ENCODE peak calls at places on chromosomes 1 and 21, in ten cellular contexts. One of them, this sample, is unnamed.

GRCh38 chr1:187894349-187894748 is 1065.6 kb downstream of the PLA2G4A start:
- DNase-seq in GM23338: no peak
- DNase-seq in progenitor cell of endocrine pancreas: no peak
- DNase-seq in endothelial cell: no peak
- DNase-seq in activated naive CD4-positive, alpha-beta T cell treated with anti-CD3 and anti-CD28 coated beads, Interleukin-2, amount 50 U/mL, for 16 hours: no peak
- DNase-seq in caudate nucleus: no peak
- DNase-seq in Right ventricle myocardium inferior: no peak
- DNase-seq in stomach: no peak
- DNase-seq in left lung: no peak
- DNase-seq in stimulated activated CD8-positive, alpha-beta memory T cell treated with anti-CD3 and anti-CD28 coated beads, Interleukin-2, amount 100 ng/mL, for 1 hour: no peak
- DNase-seq in this sample: no peak

GRCh38 chr1:47663286-47663685 is 225.4 kb downstream of the FOXD2 start:
- DNase-seq in caudate nucleus: no peak
- DNase-seq in progenitor cell of endocrine pancreas: no peak
- DNase-seq in stomach: no peak
- DNase-seq in endothelial cell: no peak
- DNase-seq in stimulated activated CD8-positive, alpha-beta memory T cell treated with anti-CD3 and anti-CD28 coated beads, Interleukin-2, amount 100 ng/mL, for 1 hour: no peak
- DNase-seq in Right ventricle myocardium inferior: no peak
- DNase-seq in activated naive CD4-positive, alpha-beta T cell treated with anti-CD3 and anti-CD28 coated beads, Interleukin-2, amount 50 U/mL, for 16 hours: no peak
- DNase-seq in GM23338: no peak
- DNase-seq in left lung: no peak
- DNase-seq in this sample: no peak

GRCh38 chr1:162876751-162877150 is 15.8 kb upstream of the CCDC190 start:
- DNase-seq in progenitor cell of endocrine pancreas: no peak
- DNase-seq in GM23338: no peak
- DNase-seq in caudate nucleus: no peak
- DNase-seq in activated naive CD4-positive, alpha-beta T cell treated with anti-CD3 and anti-CD28 coated beads, Interleukin-2, amount 50 U/mL, for 16 hours: no peak
- DNase-seq in stomach: no peak
- DNase-seq in left lung: no peak
- DNase-seq in stimulated activated CD8-positive, alpha-beta memory T cell treated with anti-CD3 and anti-CD28 coated beads, Interleukin-2, amount 100 ng/mL, for 1 hour: no peak
- DNase-seq in Right ventricle myocardium inferior: no peak
- DNase-seq in endothelial cell: no peak
- DNase-seq in this sample: no peak

GRCh38 chr21:45819478-45820170 is 161.9 kb upstream of the COL6A1 start:
- DNase-seq in Right ventricle myocardium inferior: peak; percentile 49
- DNase-seq in caudate nucleus: no peak
- DNase-seq in progenitor cell of endocrine pancreas: no peak
- DNase-seq in activated naive CD4-positive, alpha-beta T cell treated with anti-CD3 and anti-CD28 coated beads, Interleukin-2, amount 50 U/mL, for 16 hours: no peak
- DNase-seq in endothelial cell: no peak
- DNase-seq in stomach: no peak
- DNase-seq in GM23338: no peak
- DNase-seq in left lung: no peak
- DNase-seq in stimulated activated CD8-positive, alpha-beta memory T cell treated with anti-CD3 and anti-CD28 coated beads, Interleukin-2, amount 100 ng/mL, for 1 hour: no peak
- DNase-seq in this sample: no peak

GRCh38 chr21:25507522-25507921 is 99.8 kb downstream of the MRPL39 start:
- DNase-seq in endothelial cell: no peak
- DNase-seq in stimulated activated CD8-positive, alpha-beta memory T cell treated with anti-CD3 and anti-CD28 coated beads, Interleukin-2, amount 100 ng/mL, for 1 hour: no peak
- DNase-seq in activated naive CD4-positive, alpha-beta T cell treated with anti-CD3 and anti-CD28 coated beads, Interleukin-2, amount 50 U/mL, for 16 hours: no peak
- DNase-seq in progenitor cell of endocrine pancreas: no peak
- DNase-seq in left lung: no peak
- DNase-seq in GM23338: peak; percentile 39
- DNase-seq in caudate nucleus: no peak
- DNase-seq in stomach: no peak
- DNase-seq in Right ventricle myocardium inferior: no peak
- DNase-seq in this sample: no peak

GRCh38 chr1:33094971-33095604 is 14.1 kb downstream of the AZIN2 start:
- DNase-seq in activated naive CD4-positive, alpha-beta T cell treated with anti-CD3 and anti-CD28 coated beads, Interleukin-2, amount 50 U/mL, for 16 hours: no peak
- DNase-seq in endothelial cell: peak; percentile 81
- DNase-seq in stomach: peak; percentile 70
- DNase-seq in caudate nucleus: no peak
- DNase-seq in GM23338: peak; percentile 87
- DNase-seq in stimulated activated CD8-positive, alpha-beta memory T cell treated with anti-CD3 and anti-CD28 coated beads, Interleukin-2, amount 100 ng/mL, for 1 hour: no peak
- DNase-seq in left lung: no peak
- DNase-seq in progenitor cell of endocrine pancreas: peak; percentile 63
- DNase-seq in Right ventricle myocardium inferior: no peak
- DNase-seq in this sample: no peak

GRCh38 chr1:93847811-93848288 is 31.2 kb downstream of the DNTTIP2 start:
- DNase-seq in stomach: peak; percentile 63
- DNase-seq in Right ventricle myocardium inferior: peak; percentile 84
- DNase-seq in stimulated activated CD8-positive, alpha-beta memory T cell treated with anti-CD3 and anti-CD28 coated beads, Interleukin-2, amount 100 ng/mL, for 1 hour: peak; percentile 59
- DNase-seq in GM23338: peak; percentile 88
- DNase-seq in left lung: peak; percentile 87
- DNase-seq in activated naive CD4-positive, alpha-beta T cell treated with anti-CD3 and anti-CD28 coated beads, Interleukin-2, amount 50 U/mL, for 16 hours: peak; percentile 71
- DNase-seq in progenitor cell of endocrine pancreas: peak; percentile 39
- DNase-seq in endothelial cell: peak; percentile 59
- DNase-seq in caudate nucleus: peak; percentile 66
- DNase-seq in this sample: peak; percentile 47

GRCh38 chr1:62687421-62687902 is 724 bp downstream of the DOCK7 start:
- DNase-seq in stimulated activated CD8-positive, alpha-beta memory T cell treated with anti-CD3 and anti-CD28 coated beads, Interleukin-2, amount 100 ng/mL, for 1 hour: no peak
- DNase-seq in left lung: no peak
- DNase-seq in endothelial cell: no peak
- DNase-seq in stomach: peak; percentile 29
- DNase-seq in progenitor cell of endocrine pancreas: no peak
- DNase-seq in Right ventricle myocardium inferior: no peak
- DNase-seq in GM23338: no peak
- DNase-seq in activated naive CD4-positive, alpha-beta T cell treated with anti-CD3 and anti-CD28 coated beads, Interleukin-2, amount 50 U/mL, for 16 hours: peak; percentile 36
- DNase-seq in caudate nucleus: no peak
- DNase-seq in this sample: peak; percentile 13

GRCh38 chr1:239792157-239792556 is 299.5 kb upstream of the FMN2 start:
- DNase-seq in endothelial cell: no peak
- DNase-seq in left lung: no peak
- DNase-seq in stimulated activated CD8-positive, alpha-beta memory T cell treated with anti-CD3 and anti-CD28 coated beads, Interleukin-2, amount 100 ng/mL, for 1 hour: no peak
- DNase-seq in stomach: no peak
- DNase-seq in GM23338: no peak
- DNase-seq in progenitor cell of endocrine pancreas: no peak
- DNase-seq in Right ventricle myocardium inferior: no peak
- DNase-seq in caudate nucleus: no peak
- DNase-seq in activated naive CD4-positive, alpha-beta T cell treated with anti-CD3 and anti-CD28 coated beads, Interleukin-2, amount 50 U/mL, for 16 hours: no peak
- DNase-seq in this sample: no peak

GRCh38 chr1:94805912-94806311 is 14.2 kb upstream of the SLC44A3 start:
- DNase-seq in activated naive CD4-positive, alpha-beta T cell treated with anti-CD3 and anti-CD28 coated beads, Interleukin-2, amount 50 U/mL, for 16 hours: peak; percentile 40
- DNase-seq in progenitor cell of endocrine pancreas: peak; percentile 56
- DNase-seq in stimulated activated CD8-positive, alpha-beta memory T cell treated with anti-CD3 and anti-CD28 coated beads, Interleukin-2, amount 100 ng/mL, for 1 hour: peak; percentile 7
- DNase-seq in endothelial cell: peak; percentile 62
- DNase-seq in caudate nucleus: peak; percentile 11
- DNase-seq in left lung: no peak
- DNase-seq in Right ventricle myocardium inferior: peak; percentile 81
- DNase-seq in GM23338: peak; percentile 75
- DNase-seq in stomach: peak; percentile 64
- DNase-seq in this sample: no peak

GRCh38 chr1:10788592-10789006 is 7.8 kb downstream of the CASZ1 start:
- DNase-seq in endothelial cell: peak; percentile 46
- DNase-seq in stomach: peak; percentile 70
- DNase-seq in progenitor cell of endocrine pancreas: no peak
- DNase-seq in Right ventricle myocardium inferior: no peak
- DNase-seq in activated naive CD4-positive, alpha-beta T cell treated with anti-CD3 and anti-CD28 coated beads, Interleukin-2, amount 50 U/mL, for 16 hours: no peak
- DNase-seq in left lung: no peak
- DNase-seq in caudate nucleus: peak; percentile 24
- DNase-seq in GM23338: peak; percentile 54
- DNase-seq in stimulated activated CD8-positive, alpha-beta memory T cell treated with anti-CD3 and anti-CD28 coated beads, Interleukin-2, amount 100 ng/mL, for 1 hour: no peak
- DNase-seq in this sample: no peak

GRCh38 chr1:169392406-169392805 is 24.4 kb downstream of the BLZF1 start:
- DNase-seq in stimulated activated CD8-positive, alpha-beta memory T cell treated with anti-CD3 and anti-CD28 coated beads, Interleukin-2, amount 100 ng/mL, for 1 hour: no peak
- DNase-seq in activated naive CD4-positive, alpha-beta T cell treated with anti-CD3 and anti-CD28 coated beads, Interleukin-2, amount 50 U/mL, for 16 hours: no peak
- DNase-seq in progenitor cell of endocrine pancreas: no peak
- DNase-seq in Right ventricle myocardium inferior: no peak
- DNase-seq in stomach: no peak
- DNase-seq in left lung: no peak
- DNase-seq in caudate nucleus: no peak
- DNase-seq in GM23338: no peak
- DNase-seq in endothelial cell: no peak
- DNase-seq in this sample: no peak

GRCh38 chr1:19366599-19367315 is 54.6 kb downstream of the SLC66A1 start:
- DNase-seq in stimulated activated CD8-positive, alpha-beta memory T cell treated with anti-CD3 and anti-CD28 coated beads, Interleukin-2, amount 100 ng/mL, for 1 hour: no peak
- DNase-seq in GM23338: no peak
- DNase-seq in stomach: no peak
- DNase-seq in caudate nucleus: no peak
- DNase-seq in progenitor cell of endocrine pancreas: no peak
- DNase-seq in endothelial cell: no peak
- DNase-seq in Right ventricle myocardium inferior: no peak
- DNase-seq in left lung: no peak
- DNase-seq in activated naive CD4-positive, alpha-beta T cell treated with anti-CD3 and anti-CD28 coated beads, Interleukin-2, amount 50 U/mL, for 16 hours: no peak
- DNase-seq in this sample: no peak

GRCh38 chr1:117636637-117637425 is 31.0 kb downstream of the TENT5C start:
- DNase-seq in caudate nucleus: no peak
- DNase-seq in left lung: no peak
- DNase-seq in GM23338: no peak
- DNase-seq in stomach: no peak
- DNase-seq in progenitor cell of endocrine pancreas: no peak
- DNase-seq in stimulated activated CD8-positive, alpha-beta memory T cell treated with anti-CD3 and anti-CD28 coated beads, Interleukin-2, amount 100 ng/mL, for 1 hour: no peak
- DNase-seq in activated naive CD4-positive, alpha-beta T cell treated with anti-CD3 and anti-CD28 coated beads, Interleukin-2, amount 50 U/mL, for 16 hours: no peak
- DNase-seq in Right ventricle myocardium inferior: no peak
- DNase-seq in endothelial cell: no peak
- DNase-seq in this sample: no peak

GRCh38 chr1:81690881-81691453 is 109.8 kb upstream of the ADGRL2 start:
- DNase-seq in activated naive CD4-positive, alpha-beta T cell treated with anti-CD3 and anti-CD28 coated beads, Interleukin-2, amount 50 U/mL, for 16 hours: no peak
- DNase-seq in stomach: no peak
- DNase-seq in endothelial cell: no peak
- DNase-seq in stimulated activated CD8-positive, alpha-beta memory T cell treated with anti-CD3 and anti-CD28 coated beads, Interleukin-2, amount 100 ng/mL, for 1 hour: no peak
- DNase-seq in Right ventricle myocardium inferior: no peak
- DNase-seq in GM23338: no peak
- DNase-seq in progenitor cell of endocrine pancreas: no peak
- DNase-seq in caudate nucleus: no peak
- DNase-seq in left lung: no peak
- DNase-seq in this sample: no peak

GRCh38 chr21:32812035-32812434 is 40.5 kb upstream of the PAXBP1 start:
- DNase-seq in progenitor cell of endocrine pancreas: no peak
- DNase-seq in caudate nucleus: no peak
- DNase-seq in Right ventricle myocardium inferior: peak; percentile 78
- DNase-seq in GM23338: no peak
- DNase-seq in left lung: no peak
- DNase-seq in stomach: no peak
- DNase-seq in endothelial cell: no peak
- DNase-seq in activated naive CD4-positive, alpha-beta T cell treated with anti-CD3 and anti-CD28 coated beads, Interleukin-2, amount 50 U/mL, for 16 hours: no peak
- DNase-seq in stimulated activated CD8-positive, alpha-beta memory T cell treated with anti-CD3 and anti-CD28 coated beads, Interleukin-2, amount 100 ng/mL, for 1 hour: no peak
- DNase-seq in this sample: no peak

GRCh38 chr1:87826639-87827345 is 498.1 kb downstream of the LMO4 start:
- DNase-seq in caudate nucleus: no peak
- DNase-seq in progenitor cell of endocrine pancreas: no peak
- DNase-seq in stomach: no peak
- DNase-seq in activated naive CD4-positive, alpha-beta T cell treated with anti-CD3 and anti-CD28 coated beads, Interleukin-2, amount 50 U/mL, for 16 hours: no peak
- DNase-seq in stimulated activated CD8-positive, alpha-beta memory T cell treated with anti-CD3 and anti-CD28 coated beads, Interleukin-2, amount 100 ng/mL, for 1 hour: no peak
- DNase-seq in left lung: no peak
- DNase-seq in endothelial cell: no peak
- DNase-seq in Right ventricle myocardium inferior: peak; percentile 59
- DNase-seq in GM23338: no peak
- DNase-seq in this sample: no peak

GRCh38 chr1:24110642-24111263 is 1.2 kb downstream of the MYOM3 start:
- DNase-seq in GM23338: no peak
- DNase-seq in activated naive CD4-positive, alpha-beta T cell treated with anti-CD3 and anti-CD28 coated beads, Interleukin-2, amount 50 U/mL, for 16 hours: no peak
- DNase-seq in stomach: no peak
- DNase-seq in Right ventricle myocardium inferior: peak; percentile 86
- DNase-seq in stimulated activated CD8-positive, alpha-beta memory T cell treated with anti-CD3 and anti-CD28 coated beads, Interleukin-2, amount 100 ng/mL, for 1 hour: no peak
- DNase-seq in left lung: no peak
- DNase-seq in progenitor cell of endocrine pancreas: no peak
- DNase-seq in endothelial cell: no peak
- DNase-seq in caudate nucleus: no peak
- DNase-seq in this sample: no peak

GRCh38 chr1:101148987-101149386 is 87.8 kb upstream of the S1PR1 start:
- DNase-seq in progenitor cell of endocrine pancreas: no peak
- DNase-seq in activated naive CD4-positive, alpha-beta T cell treated with anti-CD3 and anti-CD28 coated beads, Interleukin-2, amount 50 U/mL, for 16 hours: no peak
- DNase-seq in GM23338: no peak
- DNase-seq in caudate nucleus: no peak
- DNase-seq in left lung: no peak
- DNase-seq in endothelial cell: no peak
- DNase-seq in stimulated activated CD8-positive, alpha-beta memory T cell treated with anti-CD3 and anti-CD28 coated beads, Interleukin-2, amount 100 ng/mL, for 1 hour: no peak
- DNase-seq in Right ventricle myocardium inferior: no peak
- DNase-seq in stomach: no peak
- DNase-seq in this sample: no peak

GRCh38 chr1:240092301-240093119 is 827 bp downstream of the FMN2 start:
- DNase-seq in endothelial cell: peak; percentile 49
- DNase-seq in stomach: no peak
- DNase-seq in caudate nucleus: peak; percentile 14
- DNase-seq in progenitor cell of endocrine pancreas: peak; percentile 33
- DNase-seq in left lung: peak; percentile 78
- DNase-seq in GM23338: peak; percentile 57
- DNase-seq in activated naive CD4-positive, alpha-beta T cell treated with anti-CD3 and anti-CD28 coated beads, Interleukin-2, amount 50 U/mL, for 16 hours: no peak
- DNase-seq in stimulated activated CD8-positive, alpha-beta memory T cell treated with anti-CD3 and anti-CD28 coated beads, Interleukin-2, amount 100 ng/mL, for 1 hour: no peak
- DNase-seq in Right ventricle myocardium inferior: no peak
- DNase-seq in this sample: no peak

GRCh38 chr1:56709269-56709880 is 64.3 kb downstream of the PRKAA2 start:
- DNase-seq in activated naive CD4-positive, alpha-beta T cell treated with anti-CD3 and anti-CD28 coated beads, Interleukin-2, amount 50 U/mL, for 16 hours: no peak
- DNase-seq in progenitor cell of endocrine pancreas: no peak
- DNase-seq in endothelial cell: peak; percentile 10
- DNase-seq in stomach: no peak
- DNase-seq in GM23338: peak; percentile 82
- DNase-seq in caudate nucleus: no peak
- DNase-seq in left lung: no peak
- DNase-seq in stimulated activated CD8-positive, alpha-beta memory T cell treated with anti-CD3 and anti-CD28 coated beads, Interleukin-2, amount 100 ng/mL, for 1 hour: no peak
- DNase-seq in Right ventricle myocardium inferior: no peak
- DNase-seq in this sample: no peak

GRCh38 chr21:16579538-16579937 is 849.8 kb downstream of the USP25 start:
- DNase-seq in left lung: no peak
- DNase-seq in endothelial cell: no peak
- DNase-seq in activated naive CD4-positive, alpha-beta T cell treated with anti-CD3 and anti-CD28 coated beads, Interleukin-2, amount 50 U/mL, for 16 hours: no peak
- DNase-seq in progenitor cell of endocrine pancreas: no peak
- DNase-seq in stimulated activated CD8-positive, alpha-beta memory T cell treated with anti-CD3 and anti-CD28 coated beads, Interleukin-2, amount 100 ng/mL, for 1 hour: no peak
- DNase-seq in stomach: no peak
- DNase-seq in Right ventricle myocardium inferior: no peak
- DNase-seq in GM23338: no peak
- DNase-seq in caudate nucleus: no peak
- DNase-seq in this sample: no peak

GRCh38 chr1:15311122-15311822 is 64.2 kb downstream of the FHAD1 start:
- DNase-seq in stimulated activated CD8-positive, alpha-beta memory T cell treated with anti-CD3 and anti-CD28 coated beads, Interleukin-2, amount 100 ng/mL, for 1 hour: no peak
- DNase-seq in stomach: no peak
- DNase-seq in caudate nucleus: no peak
- DNase-seq in left lung: no peak
- DNase-seq in GM23338: no peak
- DNase-seq in activated naive CD4-positive, alpha-beta T cell treated with anti-CD3 and anti-CD28 coated beads, Interleukin-2, amount 50 U/mL, for 16 hours: no peak
- DNase-seq in progenitor cell of endocrine pancreas: no peak
- DNase-seq in Right ventricle myocardium inferior: no peak
- DNase-seq in endothelial cell: no peak
- DNase-seq in this sample: no peak

GRCh38 chr1:21749109-21749508 is 33.8 kb downstream of the USP48 start:
- DNase-seq in progenitor cell of endocrine pancreas: no peak
- DNase-seq in GM23338: no peak
- DNase-seq in endothelial cell: no peak
- DNase-seq in caudate nucleus: no peak
- DNase-seq in stimulated activated CD8-positive, alpha-beta memory T cell treated with anti-CD3 and anti-CD28 coated beads, Interleukin-2, amount 100 ng/mL, for 1 hour: no peak
- DNase-seq in activated naive CD4-positive, alpha-beta T cell treated with anti-CD3 and anti-CD28 coated beads, Interleukin-2, amount 50 U/mL, for 16 hours: no peak
- DNase-seq in left lung: no peak
- DNase-seq in Right ventricle myocardium inferior: no peak
- DNase-seq in stomach: no peak
- DNase-seq in this sample: no peak

GRCh38 chr1:235758931-235759330 is 107.8 kb downstream of the LYST start:
- DNase-seq in stomach: no peak
- DNase-seq in GM23338: no peak
- DNase-seq in activated naive CD4-positive, alpha-beta T cell treated with anti-CD3 and anti-CD28 coated beads, Interleukin-2, amount 50 U/mL, for 16 hours: no peak
- DNase-seq in left lung: no peak
- DNase-seq in Right ventricle myocardium inferior: no peak
- DNase-seq in caudate nucleus: no peak
- DNase-seq in progenitor cell of endocrine pancreas: no peak
- DNase-seq in stimulated activated CD8-positive, alpha-beta memory T cell treated with anti-CD3 and anti-CD28 coated beads, Interleukin-2, amount 100 ng/mL, for 1 hour: no peak
- DNase-seq in endothelial cell: no peak
- DNase-seq in this sample: no peak

GRCh38 chr21:35139382-35139715 is 90.2 kb upstream of the RUNX1 start:
- DNase-seq in caudate nucleus: no peak
- DNase-seq in activated naive CD4-positive, alpha-beta T cell treated with anti-CD3 and anti-CD28 coated beads, Interleukin-2, amount 50 U/mL, for 16 hours: no peak
- DNase-seq in left lung: no peak
- DNase-seq in endothelial cell: no peak
- DNase-seq in stomach: no peak
- DNase-seq in Right ventricle myocardium inferior: no peak
- DNase-seq in progenitor cell of endocrine pancreas: no peak
- DNase-seq in GM23338: no peak
- DNase-seq in stimulated activated CD8-positive, alpha-beta memory T cell treated with anti-CD3 and anti-CD28 coated beads, Interleukin-2, amount 100 ng/mL, for 1 hour: no peak
- DNase-seq in this sample: no peak

GRCh38 chr1:180633092-180634045 is 1.5 kb downstream of the XPR1 start:
- DNase-seq in caudate nucleus: no peak
- DNase-seq in left lung: no peak
- DNase-seq in stimulated activated CD8-positive, alpha-beta memory T cell treated with anti-CD3 and anti-CD28 coated beads, Interleukin-2, amount 100 ng/mL, for 1 hour: no peak
- DNase-seq in stomach: no peak
- DNase-seq in progenitor cell of endocrine pancreas: no peak
- DNase-seq in endothelial cell: no peak
- DNase-seq in GM23338: no peak
- DNase-seq in activated naive CD4-positive, alpha-beta T cell treated with anti-CD3 and anti-CD28 coated beads, Interleukin-2, amount 50 U/mL, for 16 hours: no peak
- DNase-seq in Right ventricle myocardium inferior: no peak
- DNase-seq in this sample: no peak

GRCh38 chr1:183230403-183230802 is 44.3 kb downstream of the LAMC2 start:
- DNase-seq in left lung: no peak
- DNase-seq in activated naive CD4-positive, alpha-beta T cell treated with anti-CD3 and anti-CD28 coated beads, Interleukin-2, amount 50 U/mL, for 16 hours: no peak
- DNase-seq in caudate nucleus: no peak
- DNase-seq in GM23338: no peak
- DNase-seq in endothelial cell: no peak
- DNase-seq in stomach: no peak
- DNase-seq in stimulated activated CD8-positive, alpha-beta memory T cell treated with anti-CD3 and anti-CD28 coated beads, Interleukin-2, amount 100 ng/mL, for 1 hour: no peak
- DNase-seq in progenitor cell of endocrine pancreas: no peak
- DNase-seq in Right ventricle myocardium inferior: no peak
- DNase-seq in this sample: no peak